ENCODE peak calls at places on chromosomes 5 and 9, in five cellular contexts. E is dorsolateral prefrontal cortex, T is spleen, K is brain microvascular endothelial cell, C is cardiac muscle cell. N is an unnamed sample.
A peak's percentile ranks its signal among the peaks of the same experiment; 100 is the strongest.

GRCh38 chr5:59483971-59484472 is 409.5 kb downstream of the PDE4D start:
- DNase-seq in E (no peak), T (no peak), K (peak; percentile 54), C (no peak), N (peak; percentile 60)

GRCh38 chr5:96091874-96092273 is 130.2 kb upstream of the ELL2 start:
- DNase-seq in E (no peak), T (no peak), K (no peak), C (no peak), N (peak; percentile 69)

GRCh38 chr9:134858051-134858841 is 22.4 kb upstream of the FCN2 start:
- DNase-seq in E (no peak), T (no peak), K (no peak), C (peak; percentile 37), N (no peak)

GRCh38 chr5:39169081-39169480 is 50.3 kb downstream of the FYB1 start:
- DNase-seq in E (no peak), T (no peak), K (peak; percentile 65), C (no peak), N (no peak)

GRCh38 chr5:150021491-150022162 is 21.1 kb downstream of the HMGXB3 start:
- DNase-seq in E (peak; percentile 74), T (no peak), K (peak; percentile 77), C (peak; percentile 67), N (peak; percentile 91)

GRCh38 chr9:8958358-8958757 is 1158.8 kb upstream of the DMAC1 start:
- DNase-seq in E (no peak), T (no peak), K (no peak), C (no peak), N (no peak)

GRCh38 chr5:119347574-119347973 is 8.2 kb upstream of the TNFAIP8 start:
- DNase-seq in E (no peak), T (no peak), K (no peak), C (no peak), N (no peak)

GRCh38 chr9:89576404-89576824 is 28.4 kb upstream of the GADD45G start:
- DNase-seq in E (no peak), T (no peak), K (no peak), C (peak; percentile 56), N (peak; percentile 35)

GRCh38 chr5:71830626-71831539 is 111.8 kb downstream of the CARTPT start:
- DNase-seq in E (peak; percentile 67), T (no peak), K (peak; percentile 93), C (peak; percentile 92), N (peak; percentile 64)

GRCh38 chr9:14156046-14156445 is 157.9 kb downstream of the NFIB start:
- DNase-seq in E (no peak), T (no peak), K (no peak), C (no peak), N (no peak)

GRCh38 chr9:20538956-20539355 is 83.3 kb downstream of the MLLT3 start:
- DNase-seq in E (no peak), T (no peak), K (peak; percentile 20), C (peak; percentile 28), N (peak; percentile 37)

GRCh38 chr5:40675396-40676133 is 4.2 kb upstream of the PTGER4 start:
- DNase-seq in E (no peak), T (no peak), K (no peak), C (no peak), N (no peak)

GRCh38 chr9:7266911-7267555 is 509.3 kb downstream of the KDM4C start:
- DNase-seq in E (peak; percentile 52), T (no peak), K (no peak), C (no peak), N (no peak)

GRCh38 chr5:36363101-36363500 is 61.4 kb upstream of the RANBP3L start:
- DNase-seq in E (no peak), T (no peak), K (peak; percentile 84), C (peak; percentile 74), N (peak; percentile 86)
- TF ChIP-seq CTCF in E (no peak), T (no peak), K (peak; percentile 54), C (peak; percentile 21), N (no peak)

DNA sequence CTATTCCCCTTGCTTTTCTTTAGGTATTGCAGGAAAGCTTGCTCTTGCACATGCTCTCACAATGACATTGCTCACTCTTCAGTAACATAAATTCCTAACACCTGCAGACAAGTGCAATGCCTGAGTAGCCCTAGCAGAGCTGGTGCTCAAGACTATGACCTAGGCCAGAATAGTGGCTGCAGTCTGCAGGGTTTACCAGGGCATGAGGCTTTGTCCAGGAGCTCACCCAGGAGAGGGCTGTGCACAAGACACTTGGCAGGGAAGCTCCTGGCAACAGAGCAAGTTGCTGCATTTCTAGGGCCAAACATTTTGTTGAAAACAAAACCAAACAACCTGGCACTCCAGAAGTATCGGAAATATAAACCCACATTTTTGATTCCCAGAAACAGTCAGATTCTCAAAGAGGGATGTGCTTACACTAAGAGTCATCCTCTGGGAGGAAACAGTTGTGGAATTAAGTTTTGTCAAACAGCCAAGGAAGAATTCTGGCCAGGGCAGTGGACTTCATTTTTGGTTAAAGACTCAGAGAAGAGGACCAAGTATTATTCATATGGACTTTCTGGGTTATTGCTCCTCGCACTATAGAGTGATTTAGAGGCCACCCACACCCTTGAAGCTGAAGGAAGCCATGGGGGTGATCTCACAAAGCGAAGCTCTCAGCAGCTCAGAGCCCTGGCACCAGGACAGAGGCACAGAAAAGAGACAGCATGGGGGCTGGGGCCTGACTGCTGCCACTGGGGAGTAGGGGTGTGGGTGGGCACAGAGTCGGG is 44.9 kb downstream of the MACROH2A1 start:
- DNase-seq in E (no peak), T (peak; percentile 54), K (peak; percentile 76), C (peak; percentile 88), N (no peak)
- H3K4me3 ChIP-seq in E (no peak overlapping the region), T (no peak overlapping the region), K (no peak overlapping the region), C (no peak overlapping the region), N (no peak overlapping the region)

DNA sequence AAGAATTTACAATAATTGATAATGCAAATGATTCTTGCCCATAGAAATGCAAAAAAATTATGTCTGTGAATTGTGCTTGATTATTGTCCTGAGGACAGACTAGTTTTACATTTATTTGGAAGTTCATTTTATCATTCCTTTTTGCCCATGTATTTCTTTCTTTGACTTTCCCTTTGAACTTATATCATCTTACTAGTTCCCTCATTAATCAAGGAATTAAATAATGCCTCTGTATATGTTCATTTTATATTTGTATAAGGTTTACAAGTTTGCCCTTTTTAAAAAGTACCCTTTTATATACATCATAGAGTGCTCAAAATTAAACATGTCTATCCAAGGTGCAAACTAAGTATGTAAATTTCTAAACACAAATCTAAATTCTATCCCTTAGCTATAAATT is 501.6 kb downstream of the NTRK2 start:
- DNase-seq in E (no peak), T (no peak), K (no peak), C (no peak), N (no peak)
- H3K27me3 ChIP-seq in E (no peaks in the 10 kb centered on the region), T (no peaks in the 10 kb centered on the region), K (no peaks in the 10 kb centered on the region), C (no peaks in the 10 kb centered on the region), N (no peaks in the 10 kb centered on the region)

GRCh38 chr5:1202026-1202797 is 817 bp downstream of the SLC6A19 start:
- DNase-seq in E (no peak), T (no peak), K (no peak), C (no peak), N (no peak)
- TF ChIP-seq CTCF in E (no peak), T (no peak), K (no peak), C (no peak), N (no peak)

DNA sequence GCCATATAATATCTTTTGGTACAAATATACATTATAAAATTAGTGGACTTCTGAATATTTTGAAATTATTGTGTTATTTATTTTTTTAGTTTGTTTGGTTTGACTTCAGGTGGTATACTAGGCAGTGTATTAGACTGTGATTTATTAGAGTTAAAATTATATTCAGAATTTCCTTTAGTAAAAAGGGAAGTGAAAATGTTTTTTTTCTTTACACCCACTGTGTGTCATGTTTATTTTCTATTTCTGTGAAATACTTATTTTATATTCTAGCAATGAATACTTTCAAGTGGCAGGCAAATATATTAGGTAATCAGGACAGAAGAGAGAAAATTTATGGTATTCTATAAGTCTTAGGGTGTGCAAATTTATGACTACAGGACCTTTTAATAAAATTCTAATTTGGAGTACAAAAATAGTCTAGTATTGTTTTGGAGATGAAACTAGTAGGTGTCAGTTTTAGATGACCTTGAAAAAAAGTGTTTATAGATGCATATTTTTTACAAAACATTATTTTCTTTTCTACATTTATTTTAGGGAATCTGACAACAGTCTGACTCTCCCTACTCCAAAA is 8.8 kb downstream of the CSNK1G3 start:
- DNase-seq in E (no peak), T (no peak), K (no peak), C (no peak), N (no peak)
- H3K4me3 ChIP-seq in E (no peak overlapping the region), T (no peak overlapping the region), K (no peak overlapping the region), C (no peak overlapping the region), N (no peak overlapping the region)

DNA sequence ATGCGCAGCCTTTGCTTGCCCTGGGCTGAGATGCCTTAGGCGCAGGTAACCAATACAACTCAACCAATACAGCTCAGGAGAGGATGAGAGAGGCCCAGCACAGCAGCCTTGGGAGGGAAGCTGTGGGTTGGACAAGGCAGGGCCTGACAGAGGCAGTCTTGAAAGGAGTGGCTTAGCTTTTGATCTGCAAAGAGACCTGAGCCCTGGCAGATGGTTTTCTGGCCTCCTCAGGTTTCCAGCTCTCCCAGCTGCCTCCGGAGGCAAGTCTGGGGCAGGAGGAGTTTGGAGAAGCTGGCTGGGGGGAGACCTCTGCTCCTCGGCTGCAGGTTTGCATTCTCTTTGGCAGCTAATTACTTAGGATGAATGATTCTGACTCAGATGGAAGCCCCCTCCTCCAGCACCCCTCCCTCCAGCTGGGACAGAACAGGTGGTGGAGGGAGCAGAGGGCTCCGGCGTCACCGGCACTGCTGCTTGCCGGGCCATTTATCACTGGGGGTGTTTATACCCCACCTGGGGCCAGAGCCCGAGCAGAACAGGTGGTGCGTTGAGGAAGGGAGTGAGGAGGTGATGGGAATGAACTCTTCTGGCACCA is 50.7 kb downstream of the TSPAN17 start:
- DNase-seq in E (no peak), T (no peak), K (no peak), C (no peak), N (no peak)
- H3K27me3 ChIP-seq in E (peaks cover 17% of the 10 kb centered on the region), T (peaks cover 23% of the 10 kb centered on the region), K (peaks cover 55% of the 10 kb centered on the region), C (peaks cover 16% of the 10 kb centered on the region), N (peaks cover 23% of the 10 kb centered on the region)